ENCODE peak calls at places on chromosomes 16 and 17, in nine cellular contexts. E is mammary epithelial cell, N is lower lobe of right lung, J is prostate gland, F is colonic mucosa, A is adrenal gland, G is heart left ventricle, C is suprapubic skin, K is K562. D is an unnamed sample. For H3K4me1, the result is how much of the 10 kb centered on the place peaks cover.

GRCh38 chr16:57497121-57497520 is 10.8 kb upstream of the DOK4 start:
- DNase-seq in E (no peak), N (peak), J (no peak), F (no peak), A (no peak), G (no peak), C (no peak), K (no peak), D (no peak)

GRCh38 chr17:4708436-4708835 is 2.0 kb upstream of the ARRB2 start:
- DNase-seq in E (no peak), N (no peak), J (no peak), F (no peak), A (no peak), G (no peak), C (no peak), K (no peak), D (peak)

GRCh38 chr17:65797809-65798208 is 236.4 kb upstream of the AXIN2 start:
- DNase-seq in E (no peak), N (no peak), J (no peak), F (no peak), A (no peak), G (no peak), C (no peak), K (peak), D (peak)

GRCh38 chr17:73906896-73907600 is 262.8 kb upstream of the SDK2 start:
- DNase-seq in E (no peak), N (no peak), J (no peak), F (no peak), A (no peak), G (no peak), C (no peak), K (no peak), D (no peak)

GRCh38 chr17:77287432-77288068 is 146.8 kb downstream of the SEC14L1 start:
- DNase-seq in E (peak), N (peak), J (peak), F (peak), A (peak), G (peak), C (no peak), K (no peak), D (no peak)

GRCh38 chr17:63702223-63702577 is 2.3 kb upstream of the LIMD2 start:
- DNase-seq in E (no peak), N (peak), J (no peak), F (peak), A (no peak), G (no peak), C (no peak), K (no peak), D (peak)

GRCh38 chr17:68972119-68972704 is 17.0 kb upstream of the ABCA8 start:
- DNase-seq in E (no peak), N (no peak), J (no peak), F (no peak), A (peak), G (no peak), C (no peak), K (no peak), D (peak)

GRCh38 chr17:41428591-41429326 is 4.4 kb upstream of the KRT37 start:
- DNase-seq in E (no peak), N (no peak), J (no peak), F (no peak), A (no peak), G (no peak), C (no peak), K (no peak), D (no peak)

GRCh38 chr16:49441366-49441780 is 67.8 kb downstream of the C16orf78 start:
- DNase-seq in E (no peak), N (no peak), J (no peak), F (peak), A (peak), G (peak), C (peak), K (no peak), D (peak)

GRCh38 chr16:25896412-25896811 is 204.7 kb downstream of the HS3ST4 start:
- DNase-seq in E (no peak), N (no peak), J (no peak), F (no peak), A (no peak), G (no peak), C (no peak), K (no peak), D (no peak)

GRCh38 chr17:72411124-72411563 is 290.3 kb downstream of the SOX9 start:
- DNase-seq in E (peak), N (no peak), J (no peak), F (no peak), A (no peak), G (no peak), C (no peak), K (no peak), D (no peak)

GRCh38 chr17:50173335-50173941 is 7.6 kb downstream of the SGCA start:
- DNase-seq in E (peak), N (no peak), J (no peak), F (no peak), A (no peak), G (peak), C (no peak), K (no peak), D (no peak)

GRCh38 chr17:56269509-56269908 is 116.2 kb downstream of the ANKFN1 start:
- DNase-seq in E (no peak), N (no peak), J (no peak), F (no peak), A (no peak), G (no peak), C (no peak), K (no peak), D (no peak)

GRCh38 chr17:73690581-73691135 is 46.4 kb upstream of the SDK2 start:
- DNase-seq in E (no peak), N (no peak), J (no peak), F (no peak), A (no peak), G (no peak), C (no peak), K (peak), D (no peak)

GRCh38 chr16:54286330-54287017 is at the start of gene IRX3:
- DNase-seq in E (peak), N (peak), J (peak), F (no peak), A (peak), G (peak), C (peak), K (no peak), D (no peak)

GRCh38 chr16:69417537-69418199 is 6.8 kb upstream of the CYB5B start:
- DNase-seq in E (no peak), N (no peak), J (peak), F (no peak), A (peak), G (no peak), C (no peak), K (no peak), D (no peak)

GRCh38 chr17:41962768-41963434 is 3.7 kb upstream of the CNP start:
- DNase-seq in E (peak), N (peak), J (peak), F (peak), A (peak), G (peak), C (peak), K (peak), D (peak)

GRCh38 chr16:14131774-14132695 is 60.9 kb downstream of the MRTFB start:
- DNase-seq in E (no peak), N (no peak), J (no peak), F (no peak), A (no peak), G (no peak), C (no peak), K (no peak), D (no peak)

GRCh38 chr16:55273959-55274358 is 50.0 kb upstream of the IRX6 start:
- DNase-seq in E (no peak), N (no peak), J (no peak), F (no peak), A (no peak), G (no peak), C (no peak), K (no peak), D (no peak)

GRCh38 chr17:35775583-35775982 is 14.9 kb downstream of the C17orf50 start:
- DNase-seq in E (no peak), N (no peak), J (no peak), F (peak), A (no peak), G (no peak), C (no peak), K (no peak), D (no peak)

GRCh38 chr17:45388604-45389325 is 43.9 kb downstream of the ARHGAP27 start:
- DNase-seq in E (peak), N (no peak), J (no peak), F (no peak), A (no peak), G (no peak), C (no peak), K (no peak), D (no peak)

GRCh38 chr17:33229499-33229898 is 63.6 kb downstream of the ASIC2 start:
- DNase-seq in E (no peak), N (no peak), J (no peak), F (no peak), A (peak), G (no peak), C (no peak), K (no peak), D (no peak)

GRCh38 chr17:33225994-33226393 is 67.1 kb downstream of the ASIC2 start:
- DNase-seq in E (no peak), N (no peak), J (no peak), F (no peak), A (no peak), G (no peak), C (no peak), K (no peak), D (no peak)

GRCh38 chr17:33228548-33228947 is 64.5 kb downstream of the ASIC2 start:
- DNase-seq in E (no peak), N (no peak), J (no peak), F (no peak), A (no peak), G (no peak), C (no peak), K (no peak), D (no peak)

GRCh38 chr17:33229028-33229427 is 64.1 kb downstream of the ASIC2 start:
- DNase-seq in E (no peak), N (no peak), J (no peak), F (no peak), A (no peak), G (no peak), C (no peak), K (no peak), D (no peak)

DNA sequence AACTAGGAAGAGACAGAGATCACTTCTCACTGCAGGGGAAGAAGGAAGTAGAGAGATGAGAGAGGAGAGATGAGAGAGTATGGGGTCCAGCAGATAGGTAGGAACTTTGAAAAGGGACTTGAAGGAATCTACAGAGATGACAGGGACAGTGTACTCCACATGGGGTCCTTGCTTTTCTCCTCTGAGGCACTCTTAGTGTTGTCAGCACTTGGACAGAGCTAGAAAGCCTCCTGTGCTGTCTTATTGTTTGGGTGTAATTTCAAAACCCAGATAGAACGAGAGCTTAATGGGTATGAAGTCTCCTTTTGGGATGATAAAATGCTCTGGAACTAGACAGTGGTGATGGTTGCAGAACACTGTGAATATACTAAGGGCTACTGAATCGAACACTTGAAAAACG is 65.2 kb downstream of the ASIC2 start:
- DNase-seq in E (no peak), N (no peak), J (no peak), F (no peak), A (no peak), G (no peak), C (no peak), K (no peak), D (no peak)
- H3K4me1 ChIP-seq in E (under half), N (under half), J (under half), F (under half), A (under half), G (under half), C (under half), K (under half), D (under half)

GRCh38 chr17:75102385-75102821 is 7.4 kb upstream of the ARMC7 start:
- DNase-seq in E (no peak), N (no peak), J (no peak), F (no peak), A (no peak), G (no peak), C (no peak), K (no peak), D (peak)

GRCh38 chr17:75097865-75098264 is 10.1 kb downstream of the SLC16A5 start:
- DNase-seq in E (no peak), N (no peak), J (no peak), F (no peak), A (no peak), G (no peak), C (no peak), K (no peak), D (no peak)

GRCh38 chr17:75098861-75099260 is 10.9 kb upstream of the ARMC7 start:
- DNase-seq in E (no peak), N (no peak), J (no peak), F (no peak), A (no peak), G (no peak), C (no peak), K (no peak), D (no peak)

GRCh38 chr17:75103601-75104554 is 5.9 kb upstream of the ARMC7 start:
- DNase-seq in E (no peak), N (no peak), J (no peak), F (no peak), A (no peak), G (no peak), C (no peak), K (no peak), D (no peak)

DNA sequence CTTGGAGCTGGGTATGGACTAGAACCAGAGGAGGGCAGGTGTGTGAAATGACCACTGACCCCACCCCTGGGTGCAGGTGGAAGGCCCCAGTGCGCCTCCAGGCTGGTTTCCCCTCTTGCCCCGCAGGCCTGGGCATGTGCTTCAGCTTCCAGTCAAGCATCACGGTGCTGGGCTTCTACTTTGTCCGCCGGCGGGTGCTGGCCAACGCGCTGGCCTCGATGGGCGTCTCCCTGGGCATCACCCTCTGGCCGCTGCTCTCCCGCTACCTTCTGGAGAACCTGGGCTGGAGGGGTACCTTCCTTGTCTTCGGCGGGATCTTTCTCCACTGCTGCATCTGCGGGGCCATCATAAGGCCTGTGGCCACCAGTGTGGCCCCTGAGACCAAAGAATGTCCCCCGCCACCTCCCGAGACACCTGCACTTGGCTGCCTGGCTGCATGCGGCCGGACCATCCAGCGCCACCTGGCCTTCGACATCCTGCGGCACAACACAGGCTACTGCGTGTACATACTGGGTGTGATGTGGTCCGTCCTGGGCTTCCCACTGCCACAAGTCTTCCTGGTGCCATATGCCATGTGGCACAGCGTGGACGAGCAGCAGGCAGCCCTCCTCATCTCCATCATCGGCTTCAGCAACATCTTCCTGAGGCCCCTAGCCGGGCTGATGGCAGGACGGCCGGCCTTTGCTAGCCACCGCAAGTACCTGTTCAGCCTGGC is 9.7 kb upstream of the ARMC7 start:
- DNase-seq in E (no peak), N (no peak), J (no peak), F (no peak), A (no peak), G (no peak), C (no peak), K (no peak), D (no peak)
- H3K4me1 ChIP-seq in E (under half), N (under half), J (under half), F (under half), A (under half), G (under half), C (under half), K (under half), D (under half)

GRCh38 chr17:57541472-57542394 is 203.4 kb downstream of the CCDC182 start:
- DNase-seq in E (no peak), N (no peak), J (no peak), F (no peak), A (peak), G (peak), C (no peak), K (peak), D (no peak)
- H3K4me1 ChIP-seq in E (under half), N (under half), J (under half), F (under half), A (half or more), G (under half), C (under half), K (under half), D (half or more)

GRCh38 chr17:76255801-76256429 is 9.2 kb upstream of the UBALD2 start:
- DNase-seq in E (no peak), N (no peak), J (no peak), F (no peak), A (no peak), G (no peak), C (no peak), K (no peak), D (no peak)
- H3K4me1 ChIP-seq in E (under half), N (under half), J (under half), F (under half), A (under half), G (under half), C (under half), K (under half), D (under half)

GRCh38 chr16:82653550-82654511 is 27.1 kb downstream of the CDH13 start:
- DNase-seq in E (peak), N (no peak), J (no peak), F (no peak), A (no peak), G (no peak), C (no peak), K (no peak), D (peak)
- H3K4me1 ChIP-seq in E (half or more), N (under half), J (under half), F (under half), A (under half), G (under half), C (under half), K (under half), D (under half)

DNA sequence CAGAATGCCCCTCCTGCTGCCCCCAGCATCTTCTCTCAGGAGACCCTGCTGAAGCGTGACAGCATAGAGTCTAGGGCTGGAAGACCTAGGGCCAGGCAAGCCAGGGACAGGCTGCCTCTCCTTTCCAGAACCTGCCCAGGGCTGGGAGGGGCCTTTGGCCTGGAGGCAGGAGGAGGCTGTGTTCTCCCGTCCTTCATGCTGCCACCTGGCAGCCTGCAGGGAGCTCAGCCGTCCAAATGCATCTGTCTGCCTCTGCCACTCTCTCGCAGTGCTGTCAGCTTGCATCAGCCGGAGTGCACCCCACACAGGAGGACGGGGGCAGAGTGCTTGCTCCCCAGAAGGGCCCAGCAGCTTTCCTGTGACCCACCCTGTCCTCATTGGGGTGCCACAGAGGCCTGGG is 31.3 kb downstream of the ARHGAP23 start:
- DNase-seq in E (no peak), N (no peak), J (no peak), F (no peak), A (no peak), G (no peak), C (no peak), K (no peak), D (no peak)
- H3K4me1 ChIP-seq in E (under half), N (under half), J (under half), F (under half), A (under half), G (half or more), C (half or more), K (under half), D (under half)

GRCh38 chr17:17779015-17779611 is 57.7 kb downstream of the SREBF1 start:
- DNase-seq in E (no peak), N (no peak), J (no peak), F (no peak), A (no peak), G (peak), C (no peak), K (no peak), D (no peak)

GRCh38 chr17:17781591-17782424 is 55.0 kb downstream of the SREBF1 start:
- DNase-seq in E (no peak), N (no peak), J (peak), F (peak), A (peak), G (peak), C (no peak), K (no peak), D (no peak)

GRCh38 chr17:17783121-17783824 is 53.5 kb downstream of the SREBF1 start:
- DNase-seq in E (peak), N (peak), J (peak), F (peak), A (peak), G (peak), C (no peak), K (peak), D (peak)

GRCh38 chr17:17782425-17783120 is 54.2 kb downstream of the SREBF1 start:
- DNase-seq in E (no peak), N (no peak), J (no peak), F (peak), A (no peak), G (peak), C (no peak), K (peak), D (peak)

DNA sequence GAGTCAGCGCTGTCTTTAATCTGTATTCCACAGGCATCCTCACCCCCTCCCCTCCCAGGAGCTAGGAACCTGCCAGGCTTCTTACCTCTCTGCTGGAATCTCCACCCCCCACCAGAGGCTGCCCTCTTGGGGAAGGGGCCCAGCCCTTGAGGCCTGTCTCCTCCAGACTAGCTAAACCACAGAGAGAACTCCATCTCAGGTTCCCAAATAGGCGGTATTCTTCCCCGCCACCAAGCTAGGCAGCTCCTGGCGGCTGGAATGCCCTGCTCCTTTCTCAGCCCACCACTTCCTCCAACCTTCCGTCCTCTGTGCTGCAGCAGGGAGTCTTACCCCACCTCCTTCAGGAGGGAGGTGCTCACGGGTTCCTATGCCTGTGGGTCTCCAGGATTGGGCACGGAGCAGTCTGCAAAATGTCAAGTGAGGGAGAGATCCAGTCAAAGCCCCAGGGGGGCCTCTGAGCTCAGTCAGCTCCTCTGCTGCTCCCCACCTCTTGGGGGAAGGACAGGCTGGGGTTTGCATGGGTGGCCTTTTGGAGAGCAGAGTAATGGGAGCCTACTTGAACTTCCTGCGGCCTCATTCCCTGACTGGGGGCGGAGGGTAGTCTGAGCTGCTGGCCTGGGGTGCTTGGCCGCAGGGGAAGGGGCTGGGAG is 55.7 kb downstream of the SREBF1 start:
- DNase-seq in E (no peak), N (no peak), J (no peak), F (peak), A (no peak), G (no peak), C (no peak), K (no peak), D (no peak)
- H3K4me1 ChIP-seq in E (under half), N (half or more), J (under half), F (under half), A (half or more), G (half or more), C (half or more), K (half or more), D (half or more)

GRCh38 chr16:30409125-30410060 is 2.0 kb downstream of the ZNF771 start:
- DNase-seq in E (peak), N (peak), J (peak), F (peak), A (peak), G (peak), C (peak), K (peak), D (peak)
- H3K4me1 ChIP-seq in E (under half), N (under half), J (under half), F (under half), A (under half), G (under half), C (under half), K (under half), D (under half)

GRCh38 chr16:83648347-83648746 is 159.4 kb upstream of the HSBP1 start:
- DNase-seq in E (no peak), N (no peak), J (no peak), F (no peak), A (no peak), G (no peak), C (no peak), K (no peak), D (no peak)
- H3K4me1 ChIP-seq in E (under half), N (under half), J (under half), F (under half), A (under half), G (under half), C (under half), K (under half), D (under half)

GRCh38 chr17:42967925-42968324 is 3.7 kb upstream of the AARSD1 start:
- DNase-seq in E (no peak), N (no peak), J (no peak), F (no peak), A (no peak), G (no peak), C (no peak), K (no peak), D (no peak)
- H3K4me1 ChIP-seq in E (under half), N (under half), J (under half), F (under half), A (under half), G (under half), C (under half), K (under half), D (under half)

D was measured in OCI-LY7.